ENCODE peak calls at places on chromosomes 16 and 17, in four cellular contexts. B is effector memory CD4-positive, alpha-beta T cell; K is astrocyte; T is coronary artery. Y is an unnamed sample.
A peak's percentile ranks its signal among the peaks of the same experiment; 100 is the strongest.

GRCh38 chr16:57138281-57138935 is 46.0 kb downstream of the CPNE2 start:
- DNase-seq in B (no peak), K (no peak), T (no peak), Y (no peak)

GRCh38 chr17:45812102-45812501 is 28.0 kb downstream of the CRHR1 start:
- DNase-seq in T (no peak), K (peak; percentile 3), B (no peak), Y (no peak)

GRCh38 chr17:52105601-52106000 is 52.9 kb downstream of the CA10 start:
- DNase-seq in K (no peak), B (no peak), T (no peak), Y (no peak)

GRCh38 chr16:27259710-27260109 is 8.9 kb downstream of the NSMCE1 start:
- DNase-seq in T (no peak), B (no peak), K (no peak), Y (no peak)

GRCh38 chr16:88398874-88399178 is 16.1 kb downstream of the ZNF469 start:
- DNase-seq in T (no peak), K (no peak), B (no peak), Y (no peak)

GRCh38 chr17:30207655-30208054 is 27.8 kb downstream of the SLC6A4 start:
- DNase-seq in B (no peak), T (no peak), K (no peak), Y (no peak)

GRCh38 chr17:36212958-36213357 is 2.1 kb downstream of the CCL4L2 start:
- DNase-seq in B (no peak), K (no peak), T (no peak), Y (no peak)

GRCh38 chr17:12180644-12181261 is 160.1 kb downstream of the MAP2K4 start:
- DNase-seq in B (no peak), K (peak; percentile 14), T (no peak), Y (peak; percentile 25)

GRCh38 chr17:61904094-61904710 is 23.6 kb downstream of the INTS2 start:
- DNase-seq in T (no peak), K (no peak), B (peak; percentile 4), Y (no peak)

GRCh38 chr16:22764662-22765302 is 49.2 kb upstream of the HS3ST2 start:
- DNase-seq in K (no peak), B (no peak), T (no peak), Y (no peak)

GRCh38 chr17:38735161-38735997 is 5.2 kb downstream of the CISD3 start:
- DNase-seq in B (peak; percentile 41), T (no peak), K (no peak), Y (peak; percentile 70)

GRCh38 chr16:88649924-88650748 is 717 bp downstream of the CYBA start:
- DNase-seq in K (no peak), B (peak; percentile 20), T (no peak), Y (peak; percentile 57)

GRCh38 chr16:30619207-30619606 is 9.0 kb upstream of the ZNF689 start:
- DNase-seq in T (no peak), K (no peak), B (no peak), Y (no peak)

GRCh38 chr17:74868251-74868907 is 4.4 kb downstream of the FDXR start:
- DNase-seq in K (no peak), T (no peak), B (no peak), Y (no peak)

GRCh38 chr17:47225436-47225858 is 16.3 kb downstream of the MYL4 start:
- DNase-seq in K (peak; percentile 85), B (no peak), T (no peak), Y (peak; percentile 61)

GRCh38 chr16:86604436-86605220 is 26.3 kb downstream of the FOXL1 start:
- DNase-seq in T (no peak), B (peak; percentile 17), K (no peak), Y (no peak)

GRCh38 chr16:50427107-50427506 is 58.3 kb upstream of the BRD7 start:
- DNase-seq in T (no peak), K (no peak), B (no peak), Y (no peak)

GRCh38 chr16:48101069-48101674 is 54.6 kb downstream of the ABCC12 start:
- DNase-seq in T (no peak), B (no peak), K (peak; percentile 21), Y (peak; percentile 63)

GRCh38 chr16:70768205-70768580 is 32.8 kb downstream of the VAC14 start:
- DNase-seq in B (no peak), K (no peak), T (no peak), Y (no peak)

GRCh38 chr16:88540346-88540977 is 29.7 kb upstream of the ZC3H18 start:
- DNase-seq in T (no peak), K (no peak), B (no peak), Y (no peak)

GRCh38 chr16:9039208-9039607 is 52.2 kb upstream of the HAPSTR1 start:
- DNase-seq in K (peak; percentile 36), T (no peak), B (no peak), Y (no peak)

GRCh38 chr17:76734080-76734840 is 2.9 kb downstream of the SRSF2 start:
- DNase-seq in T (no peak), B (no peak), K (no peak), Y (no peak)

GRCh38 chr16:26905336-26905735 is 161.4 kb upstream of the C16orf82 start:
- DNase-seq in B (no peak), T (no peak), K (peak; percentile 75), Y (no peak)

GRCh38 chr17:74759243-74759801 is 10.9 kb downstream of the NHERF1 start:
- DNase-seq in T (no peak), B (peak; percentile 39), K (no peak), Y (no peak)

GRCh38 chr17:19398301-19399181 is 11.6 kb upstream of the MFAP4 start:
- DNase-seq in T (peak; percentile 80), K (no peak), B (no peak), Y (peak; percentile 49)

GRCh38 chr16:57603110-57604024 is 25.1 kb upstream of the ADGRG1 start:
- DNase-seq in T (peak; percentile 57), B (no peak), K (no peak), Y (no peak)

GRCh38 chr17:45703348-45703747 is 80.8 kb upstream of the CRHR1 start:
- DNase-seq in T (no peak), B (no peak), K (no peak), Y (no peak)

GRCh38 chr16:66130296-66130910 is 236.1 kb upstream of the CDH5 start:
- DNase-seq in B (no peak), T (no peak), K (peak; percentile 92), Y (no peak)

GRCh38 chr16:1403733-1404132 is 10.8 kb downstream of the UNKL start:
- DNase-seq in K (no peak), B (no peak), T (no peak), Y (no peak)

GRCh38 chr17:76714822-76715461 is 4.2 kb upstream of the MXRA7 start:
- DNase-seq in K (no peak), B (peak; percentile 42), T (no peak), Y (peak; percentile 59)

GRCh38 chr16:74635303-74635702 is 28.4 kb upstream of the GLG1 start:
- DNase-seq in K (no peak), B (no peak), T (no peak), Y (peak; percentile 37)

GRCh38 chr16:90010676-90011075 is 8.6 kb downstream of the DBNDD1 start:
- DNase-seq in K (no peak), B (no peak), T (no peak), Y (no peak)

GRCh38 chr16:67530013-67530939 is 1.6 kb downstream of the RIPOR1 start:
- DNase-seq in T (peak; percentile 93), B (no peak), K (peak; percentile 65), Y (peak; percentile 68)

GRCh38 chr16:58195344-58195743 is 2.6 kb downstream of the CSNK2A2 start:
- DNase-seq in K (no peak), T (no peak), B (no peak), Y (no peak)

GRCh38 chr17:51260960-51261958 is 913 bp downstream of the UTP18 start:
- DNase-seq in K (no peak), B (peak; percentile 70), T (no peak), Y (peak; percentile 64)

GRCh38 chr16:81360135-81360534 is 45.4 kb downstream of the GAN start:
- DNase-seq in K (no peak), T (no peak), B (no peak), Y (no peak)

GRCh38 chr16:19119564-19119963 is 5.8 kb downstream of the ITPRIPL2 start:
- DNase-seq in B (no peak), K (peak; percentile 81), T (no peak), Y (no peak)

DNA sequence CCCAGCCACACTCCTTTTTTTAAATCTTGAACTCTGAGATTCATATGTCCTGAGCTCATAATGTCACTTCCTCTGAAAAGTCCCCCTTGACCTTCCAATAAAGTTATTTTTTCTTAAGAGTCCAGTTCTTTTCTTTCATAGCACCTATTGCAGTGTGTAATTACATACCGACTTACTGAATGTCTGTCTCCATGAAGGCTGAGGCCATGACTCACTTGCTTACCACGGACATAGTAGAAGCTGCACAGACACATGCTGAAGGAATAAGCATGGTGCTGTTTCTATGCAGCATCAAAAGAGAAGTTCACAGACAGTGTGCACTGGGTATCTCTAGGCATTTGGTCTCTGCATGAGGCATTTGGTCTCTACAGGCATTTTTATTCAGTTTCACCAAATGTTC is 77.2 kb downstream of the C17orf67 start:
- DNase-seq in B (no peak), K (peak; percentile 97), T (no peak), Y (no peak)
- H3K4me3 ChIP-seq in B (no peak overlapping the region), K (no peak overlapping the region), T (no peak overlapping the region), Y (no peak overlapping the region)

DNA sequence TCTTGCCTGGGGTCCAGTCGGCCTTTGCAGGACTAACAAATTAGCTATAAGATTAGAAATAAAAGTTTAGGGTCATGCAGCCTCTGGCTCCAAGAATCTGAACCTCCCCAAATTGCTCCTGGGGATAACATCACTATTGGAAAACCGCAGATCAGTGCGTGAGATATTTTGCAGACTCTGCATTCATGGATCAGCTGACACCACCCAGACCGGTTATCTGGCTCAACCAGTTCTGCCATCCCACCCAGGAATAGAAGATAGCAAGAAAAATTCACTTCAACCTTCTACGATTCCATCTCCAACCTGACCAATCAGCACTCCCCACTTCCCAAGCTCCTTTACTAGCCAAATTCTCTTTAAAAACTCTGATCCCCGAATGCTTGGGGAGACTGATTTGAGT is 4.3 kb upstream of the PGS1 start:
- DNase-seq in T (no peak), B (no peak), K (no peak), Y (no peak)
- H3K4me3 ChIP-seq in T (no peak overlapping the region), B (no peak overlapping the region), K (no peak overlapping the region), Y (no peak overlapping the region)

GRCh38 chr16:68892898-68893297 is 49.6 kb downstream of the TANGO6 start:
- DNase-seq in B (no peak), K (no peak), T (no peak), Y (no peak)
- H3K4me3 ChIP-seq in B (no peak overlapping the region), K (no peak overlapping the region), T (no peak overlapping the region), Y (no peak overlapping the region)

DNA sequence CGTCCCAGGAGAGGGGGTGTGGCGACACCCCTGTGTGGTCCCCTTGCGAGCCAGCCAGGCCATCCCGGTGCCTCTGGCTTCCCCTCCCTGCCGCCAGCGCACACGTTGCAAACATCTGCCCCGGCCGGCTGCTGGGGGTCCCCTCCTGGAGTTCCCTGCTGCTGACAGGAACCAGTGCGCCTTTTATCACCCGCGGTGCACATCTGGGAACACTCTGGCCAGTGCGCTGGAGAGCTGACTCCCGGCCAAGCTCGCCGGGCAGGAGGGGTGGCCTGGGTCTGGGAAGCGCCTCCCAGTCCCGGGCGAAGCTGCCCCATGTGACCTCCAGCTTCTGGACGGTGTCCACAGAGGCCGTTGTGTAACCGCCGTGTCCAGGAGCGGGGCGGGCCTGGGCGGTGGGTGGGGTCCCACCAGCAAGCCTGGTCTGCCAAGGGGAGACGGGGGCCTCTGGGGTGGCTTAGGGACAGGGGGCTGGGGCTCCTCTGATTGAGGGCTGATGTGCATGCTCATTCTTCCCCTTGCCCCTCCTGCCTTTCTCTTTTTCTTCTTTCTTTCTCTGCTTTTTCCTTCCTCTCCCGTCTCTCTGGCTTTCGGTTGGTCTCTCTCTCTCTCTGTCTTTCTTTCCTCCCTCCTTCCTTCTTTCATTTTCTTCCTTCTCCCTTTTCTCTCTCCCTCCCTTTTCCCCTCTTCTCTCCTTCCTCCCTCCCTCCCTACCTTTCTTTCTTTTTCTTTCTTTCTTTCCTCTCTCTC is 25.2 kb upstream of the CIBAR2 start:
- DNase-seq in B (no peak), K (peak; percentile 68), T (peak; percentile 96), Y (peak; percentile 95)
- H3K4me3 ChIP-seq in B (no peak overlapping the region), K (no peak overlapping the region), T (peak overlapping the region; percentile 66), Y (no peak overlapping the region)